ENCODE peak calls at places on chromosomes 3 and 15, in four cellular contexts. S, N, F and Z are unnamed samples. For H3K9me3, the result is how much of the 10 kb centered on the place peaks cover.

GRCh38 chr3:149547954-149548728 is 73.6 kb downstream of the TM4SF4 start:
- DNase-seq in S (peak), N (no peak), F (no peak), Z (peak)

GRCh38 chr3:97689962-97690361 is 74.6 kb upstream of the ARL6 start:
- DNase-seq in F (no peak), S (no peak), N (no peak), Z (no peak)

GRCh38 chr3:153749070-153749610 is 372.1 kb upstream of the ARHGEF26 start:
- DNase-seq in N (no peak), S (no peak), F (no peak), Z (no peak)

GRCh38 chr3:142886938-142887337 is 1.9 kb downstream of the PCOLCE2 start:
- DNase-seq in F (no peak), N (no peak), S (no peak), Z (no peak)

GRCh38 chr3:18723426-18723825 is 298.3 kb upstream of the SATB1 start:
- DNase-seq in S (no peak), F (no peak), N (no peak), Z (no peak)

GRCh38 chr15:81786776-81787175 is 259.0 kb downstream of the MEX3B start:
- DNase-seq in N (no peak), F (no peak), S (no peak), Z (no peak)

GRCh38 chr3:188404701-188405100 is 250.7 kb downstream of the LPP start:
- DNase-seq in F (no peak), N (no peak), S (no peak), Z (no peak)

GRCh38 chr3:197445886-197446631 is 109.7 kb downstream of the BDH1 start:
- DNase-seq in S (no peak), N (no peak), F (no peak), Z (no peak)

GRCh38 chr3:79551997-79552396 is 215.8 kb downstream of the ROBO1 start:
- DNase-seq in F (no peak), S (no peak), N (no peak), Z (no peak)

GRCh38 chr3:196537319-196537984 is 22.3 kb upstream of the SMCO1 start:
- DNase-seq in F (no peak), S (peak), N (peak), Z (no peak)

GRCh38 chr15:39574416-39574815 is 6.5 kb upstream of the THBS1 start:
- DNase-seq in S (no peak), F (no peak), N (no peak), Z (no peak)

GRCh38 chr15:101539930-101540329 is 50.4 kb upstream of the PCSK6 start:
- DNase-seq in N (no peak), S (no peak), F (no peak), Z (no peak)

GRCh38 chr15:40803076-40803475 is 3.8 kb upstream of the ZFYVE19 start:
- DNase-seq in N (no peak), F (no peak), S (no peak), Z (no peak)

GRCh38 chr3:65685621-65686020 is 353.1 kb downstream of the MAGI1 start:
- DNase-seq in S (peak), N (no peak), F (no peak), Z (no peak)

GRCh38 chr15:63460210-63461135 is 43.9 kb upstream of the USP3 start:
- DNase-seq in F (no peak), S (no peak), N (no peak), Z (no peak)

GRCh38 chr3:11803977-11804903 is 42.4 kb downstream of the TAMM41 start:
- DNase-seq in F (no peak), N (no peak), S (peak), Z (peak)

GRCh38 chr3:172103724-172104123 is 64.3 kb downstream of the FNDC3B start:
- DNase-seq in N (no peak), F (no peak), S (no peak), Z (no peak)

GRCh38 chr3:184259878-184260570 is 1.3 kb downstream of the CAMK2N2 start:
- DNase-seq in F (peak), S (peak), N (no peak), Z (no peak)

GRCh38 chr3:41138601-41139000 is 60.7 kb upstream of the CTNNB1 start:
- DNase-seq in F (no peak), N (no peak), S (no peak), Z (no peak)

GRCh38 chr3:123088360-123088759 is 21.5 kb downstream of the PDIA5 start:
- DNase-seq in F (no peak), S (no peak), N (no peak), Z (no peak)

GRCh38 chr3:40302784-40303183 is 6.7 kb upstream of the EIF1B start:
- DNase-seq in N (no peak), F (no peak), S (no peak), Z (no peak)

GRCh38 chr3:106703524-106703923 is 673.7 kb upstream of the CCDC54 start:
- DNase-seq in N (no peak), F (no peak), S (no peak), Z (no peak)

GRCh38 chr15:69457304-69458280 is 5.0 kb downstream of the RPLP1 start:
- DNase-seq in F (no peak), N (no peak), S (no peak), Z (no peak)

GRCh38 chr3:195549931-195550519 is 6.9 kb upstream of the PPP1R2 start:
- DNase-seq in F (no peak), S (no peak), N (peak), Z (no peak)

GRCh38 chr15:77866186-77866585 is 211.3 kb downstream of the TBC1D2B start:
- DNase-seq in N (no peak), S (no peak), F (peak), Z (no peak)

GRCh38 chr3:55879901-55880331 is 392.8 kb upstream of the WNT5A start:
- DNase-seq in S (no peak), N (no peak), F (no peak), Z (no peak)

GRCh38 chr15:62545392-62546227 is 380.5 kb upstream of the C2CD4B start:
- DNase-seq in N (no peak), F (no peak), S (peak), Z (peak)

GRCh38 chr3:121566773-121567172 is 976 bp upstream of the ARGFX start:
- DNase-seq in F (no peak), N (no peak), S (no peak), Z (no peak)

GRCh38 chr3:111485086-111485485 is 56.9 kb upstream of the CD96 start:
- DNase-seq in N (no peak), F (no peak), S (no peak), Z (no peak)

GRCh38 chr15:101309436-101310162 is 14.6 kb upstream of the SNRPA1 start:
- DNase-seq in N (no peak), F (no peak), S (no peak), Z (no peak)

GRCh38 chr3:150453353-150453752 is 45.3 kb downstream of the TSC22D2 start:
- DNase-seq in F (no peak), N (no peak), S (no peak), Z (no peak)

GRCh38 chr15:68635142-68635541 is 56.3 kb downstream of the CORO2B start:
- DNase-seq in N (no peak), F (no peak), S (no peak), Z (no peak)

GRCh38 chr15:35622641-35623340 is 76.8 kb upstream of the DPH6 start:
- DNase-seq in S (no peak), N (no peak), F (no peak), Z (no peak)

GRCh38 chr15:86540840-86541467 is 461.3 kb downstream of the AGBL1 start:
- DNase-seq in S (no peak), N (no peak), F (no peak), Z (no peak)
- H3K9me3 ChIP-seq in S (under half), N (under half), F (under half), Z (under half)

GRCh38 chr15:98039596-98039995 is 79.1 kb downstream of the ARRDC4 start:
- DNase-seq in N (no peak), S (no peak), F (no peak), Z (no peak)

GRCh38 chr15:98043160-98044059 is 82.9 kb downstream of the ARRDC4 start:
- DNase-seq in S (no peak), F (no peak), N (no peak), Z (no peak)
- H3K9me3 ChIP-seq in S (under half), F (under half), N (under half), Z (under half)

DNA sequence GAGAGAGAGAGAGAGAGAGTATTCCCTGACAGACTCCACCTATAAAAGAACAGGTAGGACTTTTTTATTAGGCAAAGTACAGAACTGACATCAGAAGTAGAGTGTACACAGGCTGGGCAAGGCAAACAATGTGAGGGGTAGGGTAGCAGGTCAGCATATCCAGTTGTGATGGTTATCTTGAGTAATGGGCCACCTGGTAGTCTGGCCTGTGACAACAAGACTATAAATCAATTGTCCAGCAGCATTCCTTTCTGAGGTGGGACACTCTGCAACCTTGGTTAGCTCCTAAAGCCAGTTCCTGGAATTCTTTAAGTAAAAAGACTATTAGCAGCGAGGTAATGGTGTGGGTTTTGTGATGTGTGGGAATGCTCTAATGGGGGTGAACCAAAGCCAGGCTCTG is 14.9 kb upstream of the TMCC1 start:
- DNase-seq in S (no peak), F (no peak), N (no peak), Z (peak)
- H3K9me3 ChIP-seq in S (under half), F (under half), N (under half), Z (under half)

GRCh38 chr15:25089577-25089976 is 134.8 kb downstream of the SNRPN start:
- DNase-seq in N (no peak), S (no peak), F (no peak), Z (no peak)

GRCh38 chr15:25090073-25090733 is 135.4 kb downstream of the SNRPN start:
- DNase-seq in F (no peak), S (no peak), N (no peak), Z (no peak)

GRCh38 chr15:25093455-25094029 is 138.8 kb downstream of the SNRPN start:
- DNase-seq in N (no peak), S (no peak), F (no peak), Z (no peak)

GRCh38 chr15:25092661-25093060 is 137.9 kb downstream of the SNRPN start:
- DNase-seq in S (no peak), N (no peak), F (no peak), Z (no peak)

GRCh38 chr15:25091421-25092158 is 136.8 kb downstream of the SNRPN start:
- DNase-seq in S (no peak), N (no peak), F (no peak), Z (no peak)
- H3K9me3 ChIP-seq in S (under half), N (half or more), F (under half), Z (under half)

GRCh38 chr15:79918278-79918677 is 21.5 kb upstream of the MTHFS start:
- DNase-seq in N (no peak), F (no peak), S (no peak), Z (no peak)
- H3K9me3 ChIP-seq in N (half or more), F (under half), S (under half), Z (under half)

GRCh38 chr3:118080886-118081285 is 953.8 kb downstream of the IGSF11 start:
- DNase-seq in N (no peak), F (no peak), S (no peak), Z (no peak)
- H3K9me3 ChIP-seq in N (under half), F (under half), S (under half), Z (under half)

DNA sequence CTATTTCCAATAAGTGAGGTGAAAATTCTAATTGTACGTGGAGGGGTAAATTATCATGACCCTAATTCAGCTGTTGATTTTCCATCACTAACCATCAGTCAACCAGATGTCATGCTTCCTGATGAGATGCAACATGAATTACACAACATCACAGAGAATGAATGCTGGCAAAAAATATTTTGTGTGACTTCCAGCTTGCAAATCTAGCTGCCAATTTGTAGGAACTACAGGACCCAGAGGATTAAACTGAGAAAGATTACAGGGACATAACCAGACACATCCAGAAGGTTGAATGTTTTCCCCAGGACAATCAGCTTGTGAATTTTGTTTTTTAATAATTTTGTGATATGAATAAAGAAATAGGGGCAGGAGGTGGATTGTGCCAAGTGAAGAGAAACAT is 349.0 kb upstream of the ATP10A start:
- DNase-seq in N (no peak), S (no peak), F (no peak), Z (no peak)
- H3K9me3 ChIP-seq in N (under half), S (under half), F (under half), Z (under half)

GRCh38 chr3:21013566-21013965 is 737.4 kb downstream of the ZNF385D start:
- DNase-seq in N (no peak), F (no peak), S (no peak), Z (no peak)
- H3K9me3 ChIP-seq in N (under half), F (under half), S (under half), Z (under half)

GRCh38 chr15:100204771-100205170 is 137.0 kb downstream of the ADAMTS17 start:
- DNase-seq in F (no peak), S (no peak), N (no peak), Z (no peak)
- H3K9me3 ChIP-seq in F (under half), S (under half), N (under half), Z (under half)